ENCODE peak calls at places on chromosomes 2 and 18, in ten cellular contexts. One of them, this sample, is unnamed.

GRCh38 chr2:205047273-205047839 is 502.1 kb downstream of the PARD3B start:
- DNase-seq in nephron progenitor cell: peak
- DNase-seq in MCF 10A: no peak
- DNase-seq in tibial artery: no peak
- DNase-seq in choroid plexus epithelial cell: no peak
- DNase-seq in NB4: no peak
- DNase-seq in mucosa of descending colon: no peak
- DNase-seq in neural progenitor cell: peak
- DNase-seq in HCT116: no peak
- DNase-seq in fibroblast of the aortic adventitia: no peak
- DNase-seq in this sample: no peak

GRCh38 chr2:181673178-181673577 is 7.1 kb downstream of the NEUROD1 start:
- DNase-seq in MCF 10A: peak
- DNase-seq in mucosa of descending colon: no peak
- DNase-seq in choroid plexus epithelial cell: no peak
- DNase-seq in fibroblast of the aortic adventitia: no peak
- DNase-seq in HCT116: no peak
- DNase-seq in nephron progenitor cell: no peak
- DNase-seq in NB4: no peak
- DNase-seq in tibial artery: no peak
- DNase-seq in neural progenitor cell: no peak
- DNase-seq in this sample: no peak

GRCh38 chr2:127342101-127342500 is 45.7 kb downstream of the MAP3K2 start:
- DNase-seq in tibial artery: no peak
- DNase-seq in MCF 10A: no peak
- DNase-seq in mucosa of descending colon: no peak
- DNase-seq in NB4: peak
- DNase-seq in choroid plexus epithelial cell: peak
- DNase-seq in fibroblast of the aortic adventitia: no peak
- DNase-seq in HCT116: no peak
- DNase-seq in neural progenitor cell: no peak
- DNase-seq in nephron progenitor cell: no peak
- DNase-seq in this sample: no peak

GRCh38 chr18:70288851-70289328 is at the start of gene SOCS6:
- DNase-seq in mucosa of descending colon: peak
- DNase-seq in tibial artery: peak
- DNase-seq in MCF 10A: peak
- DNase-seq in nephron progenitor cell: peak
- DNase-seq in choroid plexus epithelial cell: peak
- DNase-seq in neural progenitor cell: peak
- DNase-seq in NB4: peak
- DNase-seq in fibroblast of the aortic adventitia: peak
- DNase-seq in HCT116: no peak
- DNase-seq in this sample: peak

GRCh38 chr2:231050018-231050901 is 6.4 kb upstream of the PSMD1 start:
- DNase-seq in tibial artery: no peak
- DNase-seq in choroid plexus epithelial cell: no peak
- DNase-seq in HCT116: no peak
- DNase-seq in NB4: no peak
- DNase-seq in neural progenitor cell: no peak
- DNase-seq in fibroblast of the aortic adventitia: no peak
- DNase-seq in nephron progenitor cell: no peak
- DNase-seq in mucosa of descending colon: peak
- DNase-seq in MCF 10A: no peak
- DNase-seq in this sample: no peak

GRCh38 chr2:148515170-148515569 is 129.4 kb upstream of the EPC2 start:
- DNase-seq in neural progenitor cell: no peak
- DNase-seq in nephron progenitor cell: no peak
- DNase-seq in MCF 10A: no peak
- DNase-seq in HCT116: no peak
- DNase-seq in fibroblast of the aortic adventitia: no peak
- DNase-seq in NB4: no peak
- DNase-seq in mucosa of descending colon: no peak
- DNase-seq in tibial artery: no peak
- DNase-seq in choroid plexus epithelial cell: no peak
- DNase-seq in this sample: no peak

GRCh38 chr2:189287982-189288494 is 108.5 kb upstream of the COL5A2 start:
- DNase-seq in tibial artery: no peak
- DNase-seq in fibroblast of the aortic adventitia: peak
- DNase-seq in nephron progenitor cell: no peak
- DNase-seq in NB4: peak
- DNase-seq in MCF 10A: peak
- DNase-seq in mucosa of descending colon: no peak
- DNase-seq in choroid plexus epithelial cell: peak
- DNase-seq in HCT116: peak
- DNase-seq in neural progenitor cell: peak
- DNase-seq in this sample: peak

GRCh38 chr2:64352292-64352691 is 101.7 kb upstream of the LGALSL start:
- DNase-seq in HCT116: no peak
- DNase-seq in MCF 10A: no peak
- DNase-seq in choroid plexus epithelial cell: no peak
- DNase-seq in neural progenitor cell: no peak
- DNase-seq in tibial artery: no peak
- DNase-seq in mucosa of descending colon: no peak
- DNase-seq in NB4: peak
- DNase-seq in nephron progenitor cell: no peak
- DNase-seq in fibroblast of the aortic adventitia: no peak
- DNase-seq in this sample: no peak

GRCh38 chr2:184646177-184646576 is 47.8 kb downstream of the ZNF804A start:
- DNase-seq in fibroblast of the aortic adventitia: peak
- DNase-seq in neural progenitor cell: peak
- DNase-seq in MCF 10A: peak
- DNase-seq in nephron progenitor cell: no peak
- DNase-seq in tibial artery: no peak
- DNase-seq in HCT116: no peak
- DNase-seq in NB4: no peak
- DNase-seq in choroid plexus epithelial cell: peak
- DNase-seq in mucosa of descending colon: no peak
- DNase-seq in this sample: peak

GRCh38 chr18:77065221-77065981 is 67.2 kb downstream of the MBP start:
- DNase-seq in NB4: peak
- DNase-seq in choroid plexus epithelial cell: peak
- DNase-seq in fibroblast of the aortic adventitia: peak
- DNase-seq in mucosa of descending colon: no peak
- DNase-seq in tibial artery: no peak
- DNase-seq in neural progenitor cell: no peak
- DNase-seq in nephron progenitor cell: no peak
- DNase-seq in HCT116: peak
- DNase-seq in MCF 10A: peak
- DNase-seq in this sample: peak

GRCh38 chr2:152649997-152650396 is 67.3 kb downstream of the PRPF40A start:
- DNase-seq in tibial artery: no peak
- DNase-seq in MCF 10A: no peak
- DNase-seq in HCT116: no peak
- DNase-seq in mucosa of descending colon: no peak
- DNase-seq in neural progenitor cell: no peak
- DNase-seq in fibroblast of the aortic adventitia: no peak
- DNase-seq in NB4: no peak
- DNase-seq in nephron progenitor cell: no peak
- DNase-seq in choroid plexus epithelial cell: no peak
- DNase-seq in this sample: no peak

GRCh38 chr18:676747-677544 is 19.5 kb downstream of the TYMS start:
- DNase-seq in HCT116: no peak
- DNase-seq in MCF 10A: no peak
- DNase-seq in neural progenitor cell: no peak
- DNase-seq in NB4: no peak
- DNase-seq in fibroblast of the aortic adventitia: no peak
- DNase-seq in nephron progenitor cell: no peak
- DNase-seq in mucosa of descending colon: no peak
- DNase-seq in tibial artery: no peak
- DNase-seq in choroid plexus epithelial cell: no peak
- DNase-seq in this sample: no peak

GRCh38 chr2:120856421-120856862 is 120.8 kb downstream of the GLI2 start:
- DNase-seq in neural progenitor cell: peak
- DNase-seq in nephron progenitor cell: no peak
- DNase-seq in fibroblast of the aortic adventitia: peak
- DNase-seq in HCT116: no peak
- DNase-seq in choroid plexus epithelial cell: peak
- DNase-seq in tibial artery: peak
- DNase-seq in mucosa of descending colon: no peak
- DNase-seq in NB4: no peak
- DNase-seq in MCF 10A: no peak
- DNase-seq in this sample: no peak
- TF ChIP-seq CTCF in neural progenitor cell: peak
- TF ChIP-seq CTCF in nephron progenitor cell: no peak
- TF ChIP-seq CTCF in fibroblast of the aortic adventitia: peak
- TF ChIP-seq CTCF in HCT116: peak
- TF ChIP-seq CTCF in choroid plexus epithelial cell: peak
- TF ChIP-seq CTCF in tibial artery: peak
- TF ChIP-seq CTCF in mucosa of descending colon: no peak
- TF ChIP-seq CTCF in NB4: no peak
- TF ChIP-seq CTCF in MCF 10A: no peak
- TF ChIP-seq CTCF in this sample: peak

DNA sequence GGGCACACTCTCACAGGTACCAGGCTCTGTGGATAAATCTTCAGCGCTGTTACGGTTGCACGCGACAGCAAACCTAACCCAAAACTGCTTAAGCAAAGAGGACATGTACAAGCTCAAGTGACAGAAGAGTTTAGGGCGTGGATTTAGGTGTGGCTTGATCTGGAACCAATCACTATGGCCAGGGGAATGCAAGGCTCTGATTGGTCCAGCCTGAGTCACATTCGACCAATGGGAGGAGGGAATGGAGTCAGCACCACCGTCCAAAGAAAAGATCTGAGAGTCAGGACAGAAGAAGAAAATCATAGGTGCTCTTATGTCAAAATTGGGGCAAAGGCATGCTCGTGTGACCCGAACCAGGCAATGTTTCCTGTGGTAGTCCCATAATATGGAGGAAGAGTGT is 139.0 kb downstream of the TRIM43 start:
- DNase-seq in fibroblast of the aortic adventitia: no peak
- DNase-seq in tibial artery: no peak
- DNase-seq in NB4: peak
- DNase-seq in choroid plexus epithelial cell: peak
- DNase-seq in mucosa of descending colon: no peak
- DNase-seq in HCT116: no peak
- DNase-seq in nephron progenitor cell: no peak
- DNase-seq in MCF 10A: no peak
- DNase-seq in neural progenitor cell: no peak
- DNase-seq in this sample: no peak
- TF ChIP-seq CTCF in fibroblast of the aortic adventitia: no peak
- TF ChIP-seq CTCF in tibial artery: no peak
- TF ChIP-seq CTCF in NB4: no peak
- TF ChIP-seq CTCF in choroid plexus epithelial cell: no peak
- TF ChIP-seq CTCF in mucosa of descending colon: no peak
- TF ChIP-seq CTCF in HCT116: no peak
- TF ChIP-seq CTCF in nephron progenitor cell: no peak
- TF ChIP-seq CTCF in MCF 10A: no peak
- TF ChIP-seq CTCF in neural progenitor cell: no peak
- TF ChIP-seq CTCF in this sample: no peak

GRCh38 chr18:63069496-63069895 is 250.1 kb downstream of the BCL2 start:
- DNase-seq in choroid plexus epithelial cell: no peak
- DNase-seq in fibroblast of the aortic adventitia: no peak
- DNase-seq in NB4: no peak
- DNase-seq in MCF 10A: no peak
- DNase-seq in neural progenitor cell: no peak
- DNase-seq in tibial artery: no peak
- DNase-seq in mucosa of descending colon: no peak
- DNase-seq in nephron progenitor cell: no peak
- DNase-seq in HCT116: no peak
- DNase-seq in this sample: no peak

GRCh38 chr18:63071566-63072175 is 247.9 kb downstream of the BCL2 start:
- DNase-seq in fibroblast of the aortic adventitia: no peak
- DNase-seq in NB4: peak
- DNase-seq in mucosa of descending colon: no peak
- DNase-seq in HCT116: no peak
- DNase-seq in nephron progenitor cell: peak
- DNase-seq in choroid plexus epithelial cell: no peak
- DNase-seq in neural progenitor cell: no peak
- DNase-seq in MCF 10A: peak
- DNase-seq in tibial artery: no peak
- DNase-seq in this sample: no peak

GRCh38 chr18:63070750-63071502 is 248.6 kb downstream of the BCL2 start:
- DNase-seq in mucosa of descending colon: no peak
- DNase-seq in nephron progenitor cell: no peak
- DNase-seq in neural progenitor cell: no peak
- DNase-seq in HCT116: no peak
- DNase-seq in MCF 10A: peak
- DNase-seq in fibroblast of the aortic adventitia: no peak
- DNase-seq in choroid plexus epithelial cell: no peak
- DNase-seq in NB4: no peak
- DNase-seq in tibial artery: no peak
- DNase-seq in this sample: no peak

GRCh38 chr18:63074987-63075404 is 244.6 kb downstream of the BCL2 start:
- DNase-seq in mucosa of descending colon: peak
- DNase-seq in neural progenitor cell: peak
- DNase-seq in NB4: peak
- DNase-seq in HCT116: peak
- DNase-seq in fibroblast of the aortic adventitia: peak
- DNase-seq in choroid plexus epithelial cell: peak
- DNase-seq in tibial artery: peak
- DNase-seq in MCF 10A: no peak
- DNase-seq in nephron progenitor cell: peak
- DNase-seq in this sample: no peak

GRCh38 chr18:63073481-63073880 is 246.1 kb downstream of the BCL2 start:
- DNase-seq in HCT116: no peak
- DNase-seq in NB4: peak
- DNase-seq in neural progenitor cell: no peak
- DNase-seq in MCF 10A: peak
- DNase-seq in mucosa of descending colon: no peak
- DNase-seq in choroid plexus epithelial cell: no peak
- DNase-seq in fibroblast of the aortic adventitia: no peak
- DNase-seq in tibial artery: no peak
- DNase-seq in nephron progenitor cell: no peak
- DNase-seq in this sample: no peak
- TF ChIP-seq CTCF in HCT116: no peak
- TF ChIP-seq CTCF in NB4: peak
- TF ChIP-seq CTCF in neural progenitor cell: no peak
- TF ChIP-seq CTCF in MCF 10A: peak
- TF ChIP-seq CTCF in mucosa of descending colon: no peak
- TF ChIP-seq CTCF in choroid plexus epithelial cell: no peak
- TF ChIP-seq CTCF in fibroblast of the aortic adventitia: no peak
- TF ChIP-seq CTCF in tibial artery: no peak
- TF ChIP-seq CTCF in nephron progenitor cell: no peak
- TF ChIP-seq CTCF in this sample: no peak

GRCh38 chr2:30073523-30073922 is 73.3 kb upstream of the YPEL5 start:
- DNase-seq in HCT116: no peak
- DNase-seq in choroid plexus epithelial cell: no peak
- DNase-seq in MCF 10A: no peak
- DNase-seq in tibial artery: no peak
- DNase-seq in mucosa of descending colon: no peak
- DNase-seq in NB4: no peak
- DNase-seq in neural progenitor cell: no peak
- DNase-seq in fibroblast of the aortic adventitia: peak
- DNase-seq in nephron progenitor cell: no peak
- DNase-seq in this sample: no peak

GRCh38 chr2:30074023-30074422 is 72.8 kb upstream of the YPEL5 start:
- DNase-seq in choroid plexus epithelial cell: no peak
- DNase-seq in NB4: peak
- DNase-seq in tibial artery: no peak
- DNase-seq in mucosa of descending colon: no peak
- DNase-seq in nephron progenitor cell: no peak
- DNase-seq in fibroblast of the aortic adventitia: peak
- DNase-seq in neural progenitor cell: no peak
- DNase-seq in MCF 10A: peak
- DNase-seq in HCT116: no peak
- DNase-seq in this sample: no peak

DNA sequence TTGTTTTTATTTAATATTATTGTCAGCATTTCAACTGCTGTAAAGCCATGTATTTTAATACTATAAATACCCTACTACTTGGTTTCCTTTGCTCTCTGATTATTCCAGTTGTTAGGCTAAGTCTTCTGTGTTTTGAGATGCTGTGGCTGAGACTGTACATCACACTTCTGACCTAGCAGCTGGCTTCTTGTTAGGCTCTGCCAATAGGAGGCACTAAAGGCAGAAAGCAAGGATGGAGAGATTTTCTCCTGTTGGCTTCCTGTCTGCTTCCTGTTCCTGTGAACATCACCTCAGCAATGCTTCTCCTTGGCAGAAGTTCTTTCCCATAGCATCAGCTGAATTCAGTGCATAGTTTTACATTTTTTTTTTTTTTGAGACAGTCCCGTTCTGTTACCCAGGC is 68.3 kb upstream of the YPEL5 start:
- DNase-seq in mucosa of descending colon: no peak
- DNase-seq in MCF 10A: no peak
- DNase-seq in choroid plexus epithelial cell: peak
- DNase-seq in NB4: no peak
- DNase-seq in HCT116: no peak
- DNase-seq in tibial artery: no peak
- DNase-seq in fibroblast of the aortic adventitia: no peak
- DNase-seq in nephron progenitor cell: no peak
- DNase-seq in neural progenitor cell: no peak
- DNase-seq in this sample: no peak
- TF ChIP-seq CTCF in mucosa of descending colon: no peak
- TF ChIP-seq CTCF in MCF 10A: no peak
- TF ChIP-seq CTCF in choroid plexus epithelial cell: peak
- TF ChIP-seq CTCF in NB4: no peak
- TF ChIP-seq CTCF in HCT116: peak
- TF ChIP-seq CTCF in tibial artery: no peak
- TF ChIP-seq CTCF in fibroblast of the aortic adventitia: no peak
- TF ChIP-seq CTCF in nephron progenitor cell: no peak
- TF ChIP-seq CTCF in neural progenitor cell: peak
- TF ChIP-seq CTCF in this sample: no peak